ENCODE peak calls at places on chromosomes 1 and 21, in six cellular contexts. One of them, this sample, is unnamed.
A peak's percentile ranks its signal among the peaks of the same experiment; 100 is the strongest.

GRCh38 chr1:184504695-184505338 is 118.0 kb downstream of the C1orf21 start:
- DNase-seq in pancreas: no peak
- DNase-seq in stimulated activated CD8-positive, alpha-beta memory T cell treated with anti-CD3 and anti-CD28 coated beads, Interleukin-4, amount 100 ng/mL, for 4 hours: no peak
- DNase-seq in psoas muscle: no peak
- DNase-seq in endodermal cell: no peak
- DNase-seq in naive thymus-derived CD8-positive, alpha-beta T cell: no peak
- DNase-seq in this sample: no peak

GRCh38 chr1:66533804-66534745 is at the start of gene SGIP1:
- DNase-seq in naive thymus-derived CD8-positive, alpha-beta T cell: no peak
- DNase-seq in psoas muscle: peak; percentile 67
- DNase-seq in endodermal cell: peak; percentile 94
- DNase-seq in stimulated activated CD8-positive, alpha-beta memory T cell treated with anti-CD3 and anti-CD28 coated beads, Interleukin-4, amount 100 ng/mL, for 4 hours: no peak
- DNase-seq in pancreas: no peak
- DNase-seq in this sample: peak; percentile 84

GRCh38 chr21:42404534-42404933 is 832 bp downstream of the UBASH3A start:
- DNase-seq in naive thymus-derived CD8-positive, alpha-beta T cell: no peak
- DNase-seq in psoas muscle: no peak
- DNase-seq in pancreas: no peak
- DNase-seq in endodermal cell: no peak
- DNase-seq in stimulated activated CD8-positive, alpha-beta memory T cell treated with anti-CD3 and anti-CD28 coated beads, Interleukin-4, amount 100 ng/mL, for 4 hours: no peak
- DNase-seq in this sample: no peak

GRCh38 chr21:44370027-44370735 is 16.8 kb downstream of the TRPM2 start:
- DNase-seq in endodermal cell: peak; percentile 88
- DNase-seq in stimulated activated CD8-positive, alpha-beta memory T cell treated with anti-CD3 and anti-CD28 coated beads, Interleukin-4, amount 100 ng/mL, for 4 hours: no peak
- DNase-seq in psoas muscle: no peak
- DNase-seq in naive thymus-derived CD8-positive, alpha-beta T cell: no peak
- DNase-seq in pancreas: no peak
- DNase-seq in this sample: peak; percentile 93

GRCh38 chr1:16396591-16396990 is 29.5 kb downstream of the SZRD1 start:
- DNase-seq in stimulated activated CD8-positive, alpha-beta memory T cell treated with anti-CD3 and anti-CD28 coated beads, Interleukin-4, amount 100 ng/mL, for 4 hours: no peak
- DNase-seq in naive thymus-derived CD8-positive, alpha-beta T cell: no peak
- DNase-seq in endodermal cell: no peak
- DNase-seq in pancreas: no peak
- DNase-seq in psoas muscle: peak; percentile 68
- DNase-seq in this sample: peak; percentile 81

GRCh38 chr1:76759950-76760349 is 107.3 kb upstream of the ST6GALNAC5 start:
- DNase-seq in stimulated activated CD8-positive, alpha-beta memory T cell treated with anti-CD3 and anti-CD28 coated beads, Interleukin-4, amount 100 ng/mL, for 4 hours: no peak
- DNase-seq in psoas muscle: no peak
- DNase-seq in endodermal cell: no peak
- DNase-seq in pancreas: no peak
- DNase-seq in naive thymus-derived CD8-positive, alpha-beta T cell: no peak
- DNase-seq in this sample: no peak

GRCh38 chr1:53902235-53902920 is 8.4 kb downstream of the DIO1 start:
- DNase-seq in naive thymus-derived CD8-positive, alpha-beta T cell: no peak
- DNase-seq in pancreas: no peak
- DNase-seq in stimulated activated CD8-positive, alpha-beta memory T cell treated with anti-CD3 and anti-CD28 coated beads, Interleukin-4, amount 100 ng/mL, for 4 hours: no peak
- DNase-seq in psoas muscle: no peak
- DNase-seq in endodermal cell: no peak
- DNase-seq in this sample: peak; percentile 48

GRCh38 chr1:231315887-231316286 is 21.8 kb downstream of the EXOC8 start:
- DNase-seq in endodermal cell: peak; percentile 89
- DNase-seq in pancreas: peak; percentile 36
- DNase-seq in stimulated activated CD8-positive, alpha-beta memory T cell treated with anti-CD3 and anti-CD28 coated beads, Interleukin-4, amount 100 ng/mL, for 4 hours: no peak
- DNase-seq in naive thymus-derived CD8-positive, alpha-beta T cell: no peak
- DNase-seq in psoas muscle: peak; percentile 58
- DNase-seq in this sample: peak; percentile 28

GRCh38 chr1:167465018-167465417 is 53.3 kb downstream of the CD247 start:
- DNase-seq in endodermal cell: no peak
- DNase-seq in psoas muscle: no peak
- DNase-seq in stimulated activated CD8-positive, alpha-beta memory T cell treated with anti-CD3 and anti-CD28 coated beads, Interleukin-4, amount 100 ng/mL, for 4 hours: no peak
- DNase-seq in pancreas: no peak
- DNase-seq in naive thymus-derived CD8-positive, alpha-beta T cell: no peak
- DNase-seq in this sample: no peak

GRCh38 chr1:98046031-98046641 is 125.3 kb upstream of the DPYD start:
- DNase-seq in stimulated activated CD8-positive, alpha-beta memory T cell treated with anti-CD3 and anti-CD28 coated beads, Interleukin-4, amount 100 ng/mL, for 4 hours: no peak
- DNase-seq in pancreas: no peak
- DNase-seq in endodermal cell: peak; percentile 76
- DNase-seq in naive thymus-derived CD8-positive, alpha-beta T cell: no peak
- DNase-seq in psoas muscle: no peak
- DNase-seq in this sample: no peak

GRCh38 chr1:207922554-207922953 is 11.6 kb upstream of the CD34 start:
- DNase-seq in stimulated activated CD8-positive, alpha-beta memory T cell treated with anti-CD3 and anti-CD28 coated beads, Interleukin-4, amount 100 ng/mL, for 4 hours: no peak
- DNase-seq in psoas muscle: peak; percentile 51
- DNase-seq in pancreas: no peak
- DNase-seq in naive thymus-derived CD8-positive, alpha-beta T cell: no peak
- DNase-seq in endodermal cell: no peak
- DNase-seq in this sample: peak; percentile 78

GRCh38 chr1:164806531-164806930 is 247.5 kb downstream of the PBX1 start:
- DNase-seq in pancreas: peak; percentile 55
- DNase-seq in psoas muscle: no peak
- DNase-seq in naive thymus-derived CD8-positive, alpha-beta T cell: no peak
- DNase-seq in endodermal cell: no peak
- DNase-seq in stimulated activated CD8-positive, alpha-beta memory T cell treated with anti-CD3 and anti-CD28 coated beads, Interleukin-4, amount 100 ng/mL, for 4 hours: no peak
- DNase-seq in this sample: no peak

GRCh38 chr1:119859647-119860046 is 36.7 kb downstream of the ADAM30 start:
- DNase-seq in psoas muscle: no peak
- DNase-seq in stimulated activated CD8-positive, alpha-beta memory T cell treated with anti-CD3 and anti-CD28 coated beads, Interleukin-4, amount 100 ng/mL, for 4 hours: no peak
- DNase-seq in naive thymus-derived CD8-positive, alpha-beta T cell: no peak
- DNase-seq in pancreas: no peak
- DNase-seq in endodermal cell: no peak
- DNase-seq in this sample: no peak

GRCh38 chr1:24890861-24891260 is 39.2 kb downstream of the RUNX3 start:
- DNase-seq in psoas muscle: no peak
- DNase-seq in pancreas: no peak
- DNase-seq in endodermal cell: no peak
- DNase-seq in naive thymus-derived CD8-positive, alpha-beta T cell: no peak
- DNase-seq in stimulated activated CD8-positive, alpha-beta memory T cell treated with anti-CD3 and anti-CD28 coated beads, Interleukin-4, amount 100 ng/mL, for 4 hours: no peak
- DNase-seq in this sample: no peak

GRCh38 chr1:167430134-167430848 is 88.0 kb downstream of the CD247 start:
- DNase-seq in stimulated activated CD8-positive, alpha-beta memory T cell treated with anti-CD3 and anti-CD28 coated beads, Interleukin-4, amount 100 ng/mL, for 4 hours: no peak
- DNase-seq in psoas muscle: no peak
- DNase-seq in pancreas: no peak
- DNase-seq in naive thymus-derived CD8-positive, alpha-beta T cell: no peak
- DNase-seq in endodermal cell: peak; percentile 77
- DNase-seq in this sample: peak; percentile 27

GRCh38 chr1:241871031-241871430 is 23.0 kb downstream of the EXO1 start:
- DNase-seq in endodermal cell: no peak
- DNase-seq in psoas muscle: no peak
- DNase-seq in naive thymus-derived CD8-positive, alpha-beta T cell: no peak
- DNase-seq in pancreas: no peak
- DNase-seq in stimulated activated CD8-positive, alpha-beta memory T cell treated with anti-CD3 and anti-CD28 coated beads, Interleukin-4, amount 100 ng/mL, for 4 hours: no peak
- DNase-seq in this sample: no peak

GRCh38 chr1:15934211-15935055 is 41.5 kb downstream of the ZBTB17 start:
- DNase-seq in pancreas: no peak
- DNase-seq in naive thymus-derived CD8-positive, alpha-beta T cell: no peak
- DNase-seq in stimulated activated CD8-positive, alpha-beta memory T cell treated with anti-CD3 and anti-CD28 coated beads, Interleukin-4, amount 100 ng/mL, for 4 hours: no peak
- DNase-seq in endodermal cell: peak; percentile 70
- DNase-seq in psoas muscle: no peak
- DNase-seq in this sample: peak; percentile 51

GRCh38 chr1:211132681-211133392 is 1.1 kb downstream of the KCNH1 start:
- DNase-seq in naive thymus-derived CD8-positive, alpha-beta T cell: no peak
- DNase-seq in stimulated activated CD8-positive, alpha-beta memory T cell treated with anti-CD3 and anti-CD28 coated beads, Interleukin-4, amount 100 ng/mL, for 4 hours: no peak
- DNase-seq in psoas muscle: no peak
- DNase-seq in pancreas: no peak
- DNase-seq in endodermal cell: peak; percentile 47
- DNase-seq in this sample: no peak

GRCh38 chr1:223230161-223230881 is 87.3 kb upstream of the TLR5 start:
- DNase-seq in stimulated activated CD8-positive, alpha-beta memory T cell treated with anti-CD3 and anti-CD28 coated beads, Interleukin-4, amount 100 ng/mL, for 4 hours: no peak
- DNase-seq in naive thymus-derived CD8-positive, alpha-beta T cell: peak; percentile 38
- DNase-seq in psoas muscle: no peak
- DNase-seq in endodermal cell: no peak
- DNase-seq in pancreas: no peak
- DNase-seq in this sample: no peak

GRCh38 chr1:3366181-3367051 is 88.0 kb upstream of the ARHGEF16 start:
- DNase-seq in naive thymus-derived CD8-positive, alpha-beta T cell: no peak
- DNase-seq in psoas muscle: no peak
- DNase-seq in pancreas: no peak
- DNase-seq in stimulated activated CD8-positive, alpha-beta memory T cell treated with anti-CD3 and anti-CD28 coated beads, Interleukin-4, amount 100 ng/mL, for 4 hours: no peak
- DNase-seq in endodermal cell: no peak
- DNase-seq in this sample: no peak

GRCh38 chr1:227949341-227949921 is 1.7 kb upstream of the WNT9A start:
- DNase-seq in endodermal cell: no peak
- DNase-seq in naive thymus-derived CD8-positive, alpha-beta T cell: no peak
- DNase-seq in stimulated activated CD8-positive, alpha-beta memory T cell treated with anti-CD3 and anti-CD28 coated beads, Interleukin-4, amount 100 ng/mL, for 4 hours: no peak
- DNase-seq in psoas muscle: no peak
- DNase-seq in pancreas: peak; percentile 8
- DNase-seq in this sample: no peak

GRCh38 chr1:228085287-228085926 is 2.9 kb downstream of the ARF1 start:
- DNase-seq in pancreas: no peak
- DNase-seq in stimulated activated CD8-positive, alpha-beta memory T cell treated with anti-CD3 and anti-CD28 coated beads, Interleukin-4, amount 100 ng/mL, for 4 hours: no peak
- DNase-seq in psoas muscle: peak; percentile 28
- DNase-seq in endodermal cell: peak; percentile 91
- DNase-seq in naive thymus-derived CD8-positive, alpha-beta T cell: no peak
- DNase-seq in this sample: peak; percentile 56

GRCh38 chr1:54553781-54554313 is 5.8 kb downstream of the ACOT11 start:
- DNase-seq in naive thymus-derived CD8-positive, alpha-beta T cell: no peak
- DNase-seq in pancreas: no peak
- DNase-seq in endodermal cell: no peak
- DNase-seq in psoas muscle: no peak
- DNase-seq in stimulated activated CD8-positive, alpha-beta memory T cell treated with anti-CD3 and anti-CD28 coated beads, Interleukin-4, amount 100 ng/mL, for 4 hours: no peak
- DNase-seq in this sample: no peak

GRCh38 chr1:2803086-2803930 is 1.8 kb upstream of the TTC34 start:
- DNase-seq in pancreas: no peak
- DNase-seq in naive thymus-derived CD8-positive, alpha-beta T cell: no peak
- DNase-seq in psoas muscle: peak; percentile 35
- DNase-seq in endodermal cell: no peak
- DNase-seq in stimulated activated CD8-positive, alpha-beta memory T cell treated with anti-CD3 and anti-CD28 coated beads, Interleukin-4, amount 100 ng/mL, for 4 hours: no peak
- DNase-seq in this sample: no peak

GRCh38 chr1:243562473-243562872 is 287.6 kb downstream of the AKT3 start:
- DNase-seq in pancreas: no peak
- DNase-seq in naive thymus-derived CD8-positive, alpha-beta T cell: no peak
- DNase-seq in endodermal cell: no peak
- DNase-seq in stimulated activated CD8-positive, alpha-beta memory T cell treated with anti-CD3 and anti-CD28 coated beads, Interleukin-4, amount 100 ng/mL, for 4 hours: no peak
- DNase-seq in psoas muscle: no peak
- DNase-seq in this sample: no peak

GRCh38 chr1:235776396-235776795 is 90.3 kb downstream of the LYST start:
- DNase-seq in psoas muscle: no peak
- DNase-seq in pancreas: no peak
- DNase-seq in endodermal cell: no peak
- DNase-seq in naive thymus-derived CD8-positive, alpha-beta T cell: no peak
- DNase-seq in stimulated activated CD8-positive, alpha-beta memory T cell treated with anti-CD3 and anti-CD28 coated beads, Interleukin-4, amount 100 ng/mL, for 4 hours: no peak
- DNase-seq in this sample: no peak

GRCh38 chr1:33429846-33430750 is 797 bp downstream of the PHC2 start:
- DNase-seq in endodermal cell: no peak
- DNase-seq in pancreas: peak; percentile 64
- DNase-seq in stimulated activated CD8-positive, alpha-beta memory T cell treated with anti-CD3 and anti-CD28 coated beads, Interleukin-4, amount 100 ng/mL, for 4 hours: no peak
- DNase-seq in naive thymus-derived CD8-positive, alpha-beta T cell: no peak
- DNase-seq in psoas muscle: peak; percentile 72
- DNase-seq in this sample: no peak

GRCh38 chr1:97457446-97458089 is 463.3 kb downstream of the DPYD start:
- DNase-seq in naive thymus-derived CD8-positive, alpha-beta T cell: no peak
- DNase-seq in stimulated activated CD8-positive, alpha-beta memory T cell treated with anti-CD3 and anti-CD28 coated beads, Interleukin-4, amount 100 ng/mL, for 4 hours: no peak
- DNase-seq in pancreas: no peak
- DNase-seq in psoas muscle: no peak
- DNase-seq in endodermal cell: no peak
- DNase-seq in this sample: no peak

GRCh38 chr21:44360174-44360573 is 6.8 kb downstream of the TRPM2 start:
- DNase-seq in naive thymus-derived CD8-positive, alpha-beta T cell: no peak
- DNase-seq in psoas muscle: no peak
- DNase-seq in endodermal cell: no peak
- DNase-seq in pancreas: no peak
- DNase-seq in stimulated activated CD8-positive, alpha-beta memory T cell treated with anti-CD3 and anti-CD28 coated beads, Interleukin-4, amount 100 ng/mL, for 4 hours: no peak
- DNase-seq in this sample: no peak

GRCh38 chr1:184621262-184621661 is 133.4 kb downstream of the EDEM3 start:
- DNase-seq in pancreas: no peak
- DNase-seq in endodermal cell: no peak
- DNase-seq in naive thymus-derived CD8-positive, alpha-beta T cell: no peak
- DNase-seq in psoas muscle: no peak
- DNase-seq in stimulated activated CD8-positive, alpha-beta memory T cell treated with anti-CD3 and anti-CD28 coated beads, Interleukin-4, amount 100 ng/mL, for 4 hours: no peak
- DNase-seq in this sample: no peak

GRCh38 chr1:40438391-40439015 is 11.8 kb upstream of the ZFP69B start:
- DNase-seq in naive thymus-derived CD8-positive, alpha-beta T cell: peak; percentile 43
- DNase-seq in pancreas: peak; percentile 19
- DNase-seq in psoas muscle: no peak
- DNase-seq in stimulated activated CD8-positive, alpha-beta memory T cell treated with anti-CD3 and anti-CD28 coated beads, Interleukin-4, amount 100 ng/mL, for 4 hours: no peak
- DNase-seq in endodermal cell: peak; percentile 56
- DNase-seq in this sample: peak; percentile 25